ENCODE peak calls at places on chromosome 19, in seven cellular contexts. One of them, this sample, is unnamed. For H3K9me3, H3K4me1 and H3K36me3, the result is how much of the 10 kb centered on the place peaks cover.

GRCh38 chr19:12792048-12792852 is 964 bp downstream of the JUNB start:
- DNase-seq in tibial artery: no peak
- DNase-seq in transverse colon: peak
- DNase-seq in CD8-positive, alpha-beta T cell: peak
- DNase-seq in left ventricle myocardium inferior: peak
- DNase-seq in uterus: peak
- DNase-seq in CD8-positive, alpha-beta memory T cell: peak
- DNase-seq in this sample: peak

GRCh38 chr19:33665776-33666175 is 44.0 kb downstream of the CHST8 start:
- DNase-seq in CD8-positive, alpha-beta memory T cell: no peak
- DNase-seq in left ventricle myocardium inferior: no peak
- DNase-seq in CD8-positive, alpha-beta T cell: no peak
- DNase-seq in tibial artery: no peak
- DNase-seq in uterus: no peak
- DNase-seq in transverse colon: no peak
- DNase-seq in this sample: no peak

GRCh38 chr19:18368504-18369222 is 17.3 kb upstream of the GDF15 start:
- DNase-seq in transverse colon: no peak
- DNase-seq in tibial artery: no peak
- DNase-seq in uterus: no peak
- DNase-seq in CD8-positive, alpha-beta memory T cell: no peak
- DNase-seq in CD8-positive, alpha-beta T cell: no peak
- DNase-seq in left ventricle myocardium inferior: no peak
- DNase-seq in this sample: no peak

GRCh38 chr19:48600679-48601382 is 5.7 kb upstream of the SPACA4 start:
- DNase-seq in CD8-positive, alpha-beta memory T cell: no peak
- DNase-seq in CD8-positive, alpha-beta T cell: no peak
- DNase-seq in transverse colon: no peak
- DNase-seq in left ventricle myocardium inferior: no peak
- DNase-seq in uterus: no peak
- DNase-seq in tibial artery: no peak
- DNase-seq in this sample: no peak

GRCh38 chr19:17405250-17406038 is at the start of gene BST2:
- DNase-seq in left ventricle myocardium inferior: peak
- DNase-seq in transverse colon: peak
- DNase-seq in CD8-positive, alpha-beta T cell: peak
- DNase-seq in tibial artery: peak
- DNase-seq in uterus: peak
- DNase-seq in CD8-positive, alpha-beta memory T cell: peak
- DNase-seq in this sample: no peak

GRCh38 chr19:40690050-40690698 is at the start of gene NUMBL:
- DNase-seq in CD8-positive, alpha-beta memory T cell: no peak
- DNase-seq in transverse colon: no peak
- DNase-seq in left ventricle myocardium inferior: peak
- DNase-seq in CD8-positive, alpha-beta T cell: no peak
- DNase-seq in uterus: peak
- DNase-seq in tibial artery: no peak
- DNase-seq in this sample: no peak

GRCh38 chr19:18433039-18433691 is 4.8 kb downstream of the ISYNA1 start:
- DNase-seq in tibial artery: no peak
- DNase-seq in left ventricle myocardium inferior: no peak
- DNase-seq in CD8-positive, alpha-beta T cell: peak
- DNase-seq in uterus: peak
- DNase-seq in CD8-positive, alpha-beta memory T cell: peak
- DNase-seq in transverse colon: no peak
- DNase-seq in this sample: no peak

GRCh38 chr19:37966211-37967072 is 59.4 kb downstream of the SIPA1L3 start:
- DNase-seq in uterus: no peak
- DNase-seq in tibial artery: no peak
- DNase-seq in CD8-positive, alpha-beta T cell: no peak
- DNase-seq in transverse colon: no peak
- DNase-seq in CD8-positive, alpha-beta memory T cell: no peak
- DNase-seq in left ventricle myocardium inferior: no peak
- DNase-seq in this sample: no peak

GRCh38 chr19:4744451-4745170 is 21.0 kb upstream of the DPP9 start:
- DNase-seq in uterus: peak
- DNase-seq in CD8-positive, alpha-beta memory T cell: no peak
- DNase-seq in left ventricle myocardium inferior: no peak
- DNase-seq in tibial artery: peak
- DNase-seq in CD8-positive, alpha-beta T cell: no peak
- DNase-seq in transverse colon: no peak
- DNase-seq in this sample: no peak

GRCh38 chr19:32599736-32600157 is 18.8 kb downstream of the PDCD5 start:
- DNase-seq in CD8-positive, alpha-beta T cell: peak
- DNase-seq in uterus: no peak
- DNase-seq in CD8-positive, alpha-beta memory T cell: peak
- DNase-seq in transverse colon: peak
- DNase-seq in tibial artery: no peak
- DNase-seq in left ventricle myocardium inferior: no peak
- DNase-seq in this sample: no peak

GRCh38 chr19:12983561-12984142 is 11.6 kb upstream of the NFIX start:
- DNase-seq in transverse colon: peak
- DNase-seq in CD8-positive, alpha-beta memory T cell: peak
- DNase-seq in left ventricle myocardium inferior: peak
- DNase-seq in uterus: peak
- DNase-seq in CD8-positive, alpha-beta T cell: peak
- DNase-seq in tibial artery: peak
- DNase-seq in this sample: peak

GRCh38 chr19:12937243-12938053 is 961 bp upstream of the CALR start:
- DNase-seq in left ventricle myocardium inferior: no peak
- DNase-seq in tibial artery: peak
- DNase-seq in CD8-positive, alpha-beta T cell: peak
- DNase-seq in CD8-positive, alpha-beta memory T cell: no peak
- DNase-seq in uterus: no peak
- DNase-seq in transverse colon: peak
- DNase-seq in this sample: peak

GRCh38 chr19:51417107-51417806 is at the start of gene SIGLEC10:
- DNase-seq in CD8-positive, alpha-beta memory T cell: no peak
- DNase-seq in uterus: no peak
- DNase-seq in CD8-positive, alpha-beta T cell: no peak
- DNase-seq in transverse colon: peak
- DNase-seq in tibial artery: peak
- DNase-seq in left ventricle myocardium inferior: peak
- DNase-seq in this sample: no peak

GRCh38 chr19:37991176-37991835 is 84.3 kb downstream of the SIPA1L3 start:
- DNase-seq in CD8-positive, alpha-beta memory T cell: no peak
- DNase-seq in uterus: no peak
- DNase-seq in CD8-positive, alpha-beta T cell: no peak
- DNase-seq in transverse colon: no peak
- DNase-seq in left ventricle myocardium inferior: no peak
- DNase-seq in tibial artery: no peak
- DNase-seq in this sample: no peak

GRCh38 chr19:8352134-8352827 is 9.2 kb upstream of the KANK3 start:
- DNase-seq in CD8-positive, alpha-beta memory T cell: no peak
- DNase-seq in CD8-positive, alpha-beta T cell: no peak
- DNase-seq in uterus: no peak
- DNase-seq in transverse colon: no peak
- DNase-seq in left ventricle myocardium inferior: no peak
- DNase-seq in tibial artery: no peak
- DNase-seq in this sample: no peak

GRCh38 chr19:23222998-23223652 is 27.1 kb downstream of the ZNF724 start:
- DNase-seq in transverse colon: no peak
- DNase-seq in CD8-positive, alpha-beta T cell: no peak
- DNase-seq in CD8-positive, alpha-beta memory T cell: no peak
- DNase-seq in left ventricle myocardium inferior: no peak
- DNase-seq in uterus: no peak
- DNase-seq in tibial artery: no peak
- DNase-seq in this sample: no peak
- H3K9me3 ChIP-seq in transverse colon: half or more
- H3K9me3 ChIP-seq in CD8-positive, alpha-beta T cell: under half
- H3K9me3 ChIP-seq in CD8-positive, alpha-beta memory T cell: under half
- H3K9me3 ChIP-seq in left ventricle myocardium inferior: half or more
- H3K9me3 ChIP-seq in uterus: under half
- H3K9me3 ChIP-seq in tibial artery: half or more
- H3K9me3 ChIP-seq in this sample: under half

GRCh38 chr19:42472402-42473147 is 29.8 kb upstream of the CXCL17 start:
- DNase-seq in left ventricle myocardium inferior: no peak
- DNase-seq in transverse colon: no peak
- DNase-seq in CD8-positive, alpha-beta T cell: no peak
- DNase-seq in tibial artery: no peak
- DNase-seq in CD8-positive, alpha-beta memory T cell: no peak
- DNase-seq in uterus: no peak
- DNase-seq in this sample: no peak
- H3K4me1 ChIP-seq in left ventricle myocardium inferior: under half
- H3K4me1 ChIP-seq in transverse colon: under half
- H3K4me1 ChIP-seq in CD8-positive, alpha-beta T cell: under half
- H3K4me1 ChIP-seq in tibial artery: under half
- H3K4me1 ChIP-seq in CD8-positive, alpha-beta memory T cell: under half
- H3K4me1 ChIP-seq in uterus: under half
- H3K4me1 ChIP-seq in this sample: under half

DNA sequence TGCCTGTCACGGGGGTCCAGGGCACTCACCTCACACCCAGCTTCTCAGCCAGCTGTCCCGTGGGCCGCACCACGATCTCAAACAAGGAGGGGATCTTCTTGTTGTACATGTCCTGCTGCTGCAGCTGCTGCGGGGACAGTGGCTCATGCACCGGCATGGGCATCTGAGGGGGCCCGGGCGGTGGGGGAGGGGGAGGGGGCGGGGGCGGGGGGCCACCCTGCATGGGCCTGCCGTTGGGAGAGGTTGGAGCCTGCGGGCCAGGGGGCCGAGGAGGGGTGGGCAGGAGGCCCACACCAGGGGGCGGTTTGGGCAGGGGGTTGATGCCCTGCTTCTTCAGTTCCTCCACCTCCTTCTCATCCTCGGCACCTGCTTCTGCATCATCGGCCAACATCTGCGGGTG is 23.9 kb upstream of the TMEM160 start:
- DNase-seq in CD8-positive, alpha-beta memory T cell: no peak
- DNase-seq in tibial artery: no peak
- DNase-seq in CD8-positive, alpha-beta T cell: no peak
- DNase-seq in transverse colon: no peak
- DNase-seq in left ventricle myocardium inferior: no peak
- DNase-seq in uterus: no peak
- DNase-seq in this sample: no peak
- H3K36me3 ChIP-seq in CD8-positive, alpha-beta memory T cell: under half
- H3K36me3 ChIP-seq in tibial artery: half or more
- H3K36me3 ChIP-seq in CD8-positive, alpha-beta T cell: half or more
- H3K36me3 ChIP-seq in transverse colon: under half
- H3K36me3 ChIP-seq in left ventricle myocardium inferior: half or more
- H3K36me3 ChIP-seq in uterus: under half
- H3K36me3 ChIP-seq in this sample: half or more

GRCh38 chr19:23515551-23515950 is 120.3 kb upstream of the ZNF91 start:
- DNase-seq in left ventricle myocardium inferior: no peak
- DNase-seq in tibial artery: no peak
- DNase-seq in uterus: no peak
- DNase-seq in CD8-positive, alpha-beta T cell: no peak
- DNase-seq in CD8-positive, alpha-beta memory T cell: no peak
- DNase-seq in transverse colon: no peak
- DNase-seq in this sample: no peak

GRCh38 chr19:23507441-23507840 is 112.2 kb upstream of the ZNF91 start:
- DNase-seq in tibial artery: no peak
- DNase-seq in left ventricle myocardium inferior: no peak
- DNase-seq in CD8-positive, alpha-beta memory T cell: no peak
- DNase-seq in uterus: no peak
- DNase-seq in transverse colon: no peak
- DNase-seq in CD8-positive, alpha-beta T cell: no peak
- DNase-seq in this sample: no peak

GRCh38 chr19:23512151-23512925 is 117.1 kb upstream of the ZNF91 start:
- DNase-seq in tibial artery: no peak
- DNase-seq in left ventricle myocardium inferior: no peak
- DNase-seq in transverse colon: no peak
- DNase-seq in uterus: no peak
- DNase-seq in CD8-positive, alpha-beta T cell: no peak
- DNase-seq in CD8-positive, alpha-beta memory T cell: no peak
- DNase-seq in this sample: no peak

GRCh38 chr19:23505738-23506137 is 110.5 kb upstream of the ZNF91 start:
- DNase-seq in transverse colon: no peak
- DNase-seq in tibial artery: no peak
- DNase-seq in CD8-positive, alpha-beta memory T cell: no peak
- DNase-seq in left ventricle myocardium inferior: no peak
- DNase-seq in uterus: no peak
- DNase-seq in CD8-positive, alpha-beta T cell: no peak
- DNase-seq in this sample: no peak

GRCh38 chr19:23509686-23510450 is 114.6 kb upstream of the ZNF91 start:
- DNase-seq in uterus: no peak
- DNase-seq in CD8-positive, alpha-beta memory T cell: no peak
- DNase-seq in transverse colon: no peak
- DNase-seq in tibial artery: no peak
- DNase-seq in left ventricle myocardium inferior: no peak
- DNase-seq in CD8-positive, alpha-beta T cell: no peak
- DNase-seq in this sample: no peak
- H3K9me3 ChIP-seq in uterus: under half
- H3K9me3 ChIP-seq in CD8-positive, alpha-beta memory T cell: under half
- H3K9me3 ChIP-seq in transverse colon: under half
- H3K9me3 ChIP-seq in tibial artery: under half
- H3K9me3 ChIP-seq in left ventricle myocardium inferior: under half
- H3K9me3 ChIP-seq in CD8-positive, alpha-beta T cell: under half
- H3K9me3 ChIP-seq in this sample: under half

This sample was measured in SJSA1.